ENCODE peak calls at places on chromosome 12, in eight cellular contexts. One of them, this sample, is unnamed. For H3K4me1, the result is how much of the 10 kb centered on the place peaks cover.

GRCh38 chr12:81530352-81530751 is 228.8 kb downstream of the PPFIA2 start:
- DNase-seq in fibroblast of lung: no peak
- DNase-seq in CD8-positive, alpha-beta T cell: no peak
- DNase-seq in mucosa of descending colon: no peak
- DNase-seq in A549: no peak
- DNase-seq in left ventricle myocardium inferior: no peak
- DNase-seq in GM23338: no peak
- DNase-seq in adrenal gland: no peak
- DNase-seq in this sample: no peak

GRCh38 chr12:127083028-127083949 is 1183.7 kb upstream of the TMEM132C start:
- DNase-seq in fibroblast of lung: peak
- DNase-seq in CD8-positive, alpha-beta T cell: no peak
- DNase-seq in mucosa of descending colon: no peak
- DNase-seq in A549: peak
- DNase-seq in left ventricle myocardium inferior: no peak
- DNase-seq in GM23338: peak
- DNase-seq in adrenal gland: no peak
- DNase-seq in this sample: peak

GRCh38 chr12:69024907-69025306 is 91.9 kb upstream of the CPM start:
- DNase-seq in fibroblast of lung: peak
- DNase-seq in CD8-positive, alpha-beta T cell: no peak
- DNase-seq in mucosa of descending colon: no peak
- DNase-seq in A549: no peak
- DNase-seq in left ventricle myocardium inferior: no peak
- DNase-seq in GM23338: no peak
- DNase-seq in adrenal gland: no peak
- DNase-seq in this sample: peak

GRCh38 chr12:120669055-120669828 is 17.7 kb upstream of the MLEC start:
- DNase-seq in fibroblast of lung: peak
- DNase-seq in CD8-positive, alpha-beta T cell: no peak
- DNase-seq in mucosa of descending colon: no peak
- DNase-seq in A549: no peak
- DNase-seq in left ventricle myocardium inferior: no peak
- DNase-seq in GM23338: peak
- DNase-seq in adrenal gland: peak
- DNase-seq in this sample: no peak

GRCh38 chr12:5522358-5523335 is 90.7 kb downstream of the NTF3 start:
- DNase-seq in fibroblast of lung: no peak
- DNase-seq in CD8-positive, alpha-beta T cell: no peak
- DNase-seq in mucosa of descending colon: no peak
- DNase-seq in A549: no peak
- DNase-seq in left ventricle myocardium inferior: no peak
- DNase-seq in GM23338: no peak
- DNase-seq in adrenal gland: no peak
- DNase-seq in this sample: no peak

GRCh38 chr12:42296503-42297109 is 29.3 kb downstream of the ZCRB1 start:
- DNase-seq in fibroblast of lung: peak
- DNase-seq in CD8-positive, alpha-beta T cell: no peak
- DNase-seq in mucosa of descending colon: no peak
- DNase-seq in A549: peak
- DNase-seq in left ventricle myocardium inferior: no peak
- DNase-seq in GM23338: peak
- DNase-seq in adrenal gland: no peak
- DNase-seq in this sample: no peak

GRCh38 chr12:52197371-52198231 is 5.8 kb upstream of the KRT80 start:
- DNase-seq in fibroblast of lung: peak
- DNase-seq in CD8-positive, alpha-beta T cell: no peak
- DNase-seq in mucosa of descending colon: no peak
- DNase-seq in A549: no peak
- DNase-seq in left ventricle myocardium inferior: peak
- DNase-seq in GM23338: no peak
- DNase-seq in adrenal gland: no peak
- DNase-seq in this sample: no peak

GRCh38 chr12:82608706-82609105 is 78.0 kb upstream of the TMTC2 start:
- DNase-seq in fibroblast of lung: peak
- DNase-seq in CD8-positive, alpha-beta T cell: no peak
- DNase-seq in mucosa of descending colon: no peak
- DNase-seq in A549: no peak
- DNase-seq in left ventricle myocardium inferior: no peak
- DNase-seq in GM23338: no peak
- DNase-seq in adrenal gland: no peak
- DNase-seq in this sample: peak

GRCh38 chr12:89862511-89863331 is 154.1 kb upstream of the ATP2B1 start:
- DNase-seq in fibroblast of lung: peak
- DNase-seq in CD8-positive, alpha-beta T cell: peak
- DNase-seq in mucosa of descending colon: no peak
- DNase-seq in A549: no peak
- DNase-seq in left ventricle myocardium inferior: no peak
- DNase-seq in GM23338: no peak
- DNase-seq in adrenal gland: peak
- DNase-seq in this sample: no peak

GRCh38 chr12:51855586-51856428 is 7.3 kb upstream of the FIGNL2 start:
- DNase-seq in fibroblast of lung: no peak
- DNase-seq in CD8-positive, alpha-beta T cell: no peak
- DNase-seq in mucosa of descending colon: no peak
- DNase-seq in A549: no peak
- DNase-seq in left ventricle myocardium inferior: peak
- DNase-seq in GM23338: peak
- DNase-seq in adrenal gland: no peak
- DNase-seq in this sample: no peak

GRCh38 chr12:114858388-114859146 is 174.6 kb upstream of the TBX3 start:
- DNase-seq in fibroblast of lung: no peak
- DNase-seq in CD8-positive, alpha-beta T cell: no peak
- DNase-seq in mucosa of descending colon: no peak
- DNase-seq in A549: peak
- DNase-seq in left ventricle myocardium inferior: no peak
- DNase-seq in GM23338: peak
- DNase-seq in adrenal gland: no peak
- DNase-seq in this sample: no peak

GRCh38 chr12:25017336-25017735 is 68.4 kb upstream of the BCAT1 start:
- DNase-seq in fibroblast of lung: no peak
- DNase-seq in CD8-positive, alpha-beta T cell: no peak
- DNase-seq in mucosa of descending colon: no peak
- DNase-seq in A549: no peak
- DNase-seq in left ventricle myocardium inferior: no peak
- DNase-seq in GM23338: no peak
- DNase-seq in adrenal gland: no peak
- DNase-seq in this sample: peak

GRCh38 chr12:58414398-58414871 is 473.1 kb downstream of the ATP23 start:
- DNase-seq in fibroblast of lung: peak
- DNase-seq in CD8-positive, alpha-beta T cell: no peak
- DNase-seq in mucosa of descending colon: no peak
- DNase-seq in A549: peak
- DNase-seq in left ventricle myocardium inferior: no peak
- DNase-seq in GM23338: no peak
- DNase-seq in adrenal gland: no peak
- DNase-seq in this sample: peak

GRCh38 chr12:43737646-43738045 is 20.9 kb downstream of the PUS7L start:
- DNase-seq in fibroblast of lung: peak
- DNase-seq in CD8-positive, alpha-beta T cell: no peak
- DNase-seq in mucosa of descending colon: no peak
- DNase-seq in A549: no peak
- DNase-seq in left ventricle myocardium inferior: no peak
- DNase-seq in GM23338: no peak
- DNase-seq in adrenal gland: no peak
- DNase-seq in this sample: peak

DNA sequence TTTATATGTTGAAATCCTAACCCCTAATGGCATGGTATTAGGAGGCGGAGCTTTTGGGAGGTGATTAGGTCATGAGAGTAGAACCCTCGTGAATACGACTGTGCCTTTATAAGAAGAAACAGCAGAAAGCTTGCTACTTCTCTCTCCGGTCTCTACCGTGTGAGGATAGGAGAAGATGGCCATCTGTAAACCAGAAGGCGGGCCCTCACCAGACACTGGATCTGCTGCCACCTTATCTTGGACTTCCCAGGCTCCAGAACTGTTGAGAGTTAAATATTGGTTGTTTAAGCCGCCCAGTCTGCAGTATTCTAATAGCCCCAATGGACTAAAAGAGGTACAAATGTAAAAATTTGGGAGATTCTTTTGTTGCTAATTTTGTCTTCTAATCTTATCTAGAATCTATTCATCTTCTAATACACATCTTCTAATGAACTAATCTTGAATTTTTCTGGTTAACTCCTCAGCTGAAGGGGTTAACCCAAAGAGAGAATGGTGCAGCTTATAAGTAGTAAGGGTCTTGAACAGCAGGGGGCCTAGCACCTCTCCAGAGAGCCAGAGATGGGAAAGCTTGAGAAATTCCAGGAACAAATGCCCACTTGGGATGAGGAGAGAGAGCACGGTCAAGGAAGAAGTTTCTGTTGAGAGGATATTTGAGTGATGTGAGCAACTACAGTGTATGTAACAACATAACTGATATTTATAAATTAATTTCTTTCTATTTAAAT is 264.0 kb upstream of the GRIP1 start:
- DNase-seq in fibroblast of lung: no peak
- DNase-seq in CD8-positive, alpha-beta T cell: no peak
- DNase-seq in mucosa of descending colon: no peak
- DNase-seq in A549: no peak
- DNase-seq in left ventricle myocardium inferior: no peak
- DNase-seq in GM23338: peak
- DNase-seq in adrenal gland: no peak
- DNase-seq in this sample: no peak
- TF ChIP-seq CTCF in fibroblast of lung: no peak
- TF ChIP-seq CTCF in CD8-positive, alpha-beta T cell: no peak
- TF ChIP-seq CTCF in mucosa of descending colon: no peak
- TF ChIP-seq CTCF in A549: no peak
- TF ChIP-seq CTCF in left ventricle myocardium inferior: no peak
- TF ChIP-seq CTCF in GM23338: peak
- TF ChIP-seq CTCF in adrenal gland: no peak
- TF ChIP-seq CTCF in this sample: no peak

GRCh38 chr12:6685814-6686213 is 3.4 kb downstream of the ZNF384 start:
- DNase-seq in fibroblast of lung: no peak
- DNase-seq in CD8-positive, alpha-beta T cell: no peak
- DNase-seq in mucosa of descending colon: no peak
- DNase-seq in A549: no peak
- DNase-seq in left ventricle myocardium inferior: no peak
- DNase-seq in GM23338: no peak
- DNase-seq in adrenal gland: no peak
- DNase-seq in this sample: no peak
- H3K4me1 ChIP-seq in fibroblast of lung: under half
- H3K4me1 ChIP-seq in CD8-positive, alpha-beta T cell: under half
- H3K4me1 ChIP-seq in mucosa of descending colon: under half
- H3K4me1 ChIP-seq in A549: under half
- H3K4me1 ChIP-seq in left ventricle myocardium inferior: under half
- H3K4me1 ChIP-seq in GM23338: under half
- H3K4me1 ChIP-seq in adrenal gland: under half
- H3K4me1 ChIP-seq in this sample: under half

GRCh38 chr12:111330800-111331752 is 37.8 kb downstream of the PHETA1 start:
- DNase-seq in fibroblast of lung: peak
- DNase-seq in CD8-positive, alpha-beta T cell: no peak
- DNase-seq in mucosa of descending colon: no peak
- DNase-seq in A549: peak
- DNase-seq in left ventricle myocardium inferior: no peak
- DNase-seq in GM23338: peak
- DNase-seq in adrenal gland: no peak
- DNase-seq in this sample: no peak
- TF ChIP-seq CTCF in fibroblast of lung: peak
- TF ChIP-seq CTCF in CD8-positive, alpha-beta T cell: peak
- TF ChIP-seq CTCF in mucosa of descending colon: no peak
- TF ChIP-seq CTCF in A549: peak
- TF ChIP-seq CTCF in left ventricle myocardium inferior: peak
- TF ChIP-seq CTCF in GM23338: peak
- TF ChIP-seq CTCF in adrenal gland: peak
- TF ChIP-seq CTCF in this sample: peak

GRCh38 chr12:124185970-124186686 is 108.8 kb upstream of the RFLNA start:
- DNase-seq in fibroblast of lung: no peak
- DNase-seq in CD8-positive, alpha-beta T cell: no peak
- DNase-seq in mucosa of descending colon: no peak
- DNase-seq in A549: no peak
- DNase-seq in left ventricle myocardium inferior: no peak
- DNase-seq in GM23338: no peak
- DNase-seq in adrenal gland: no peak
- DNase-seq in this sample: no peak
- H3K4me1 ChIP-seq in fibroblast of lung: under half
- H3K4me1 ChIP-seq in CD8-positive, alpha-beta T cell: under half
- H3K4me1 ChIP-seq in mucosa of descending colon: under half
- H3K4me1 ChIP-seq in A549: under half
- H3K4me1 ChIP-seq in left ventricle myocardium inferior: under half
- H3K4me1 ChIP-seq in GM23338: under half
- H3K4me1 ChIP-seq in adrenal gland: under half
- H3K4me1 ChIP-seq in this sample: under half

GRCh38 chr12:116955382-116956021 is 44.8 kb downstream of the FBXW8 start:
- DNase-seq in fibroblast of lung: peak
- DNase-seq in CD8-positive, alpha-beta T cell: peak
- DNase-seq in mucosa of descending colon: no peak
- DNase-seq in A549: peak
- DNase-seq in left ventricle myocardium inferior: no peak
- DNase-seq in GM23338: peak
- DNase-seq in adrenal gland: no peak
- DNase-seq in this sample: peak
- TF ChIP-seq CTCF in fibroblast of lung: no peak
- TF ChIP-seq CTCF in CD8-positive, alpha-beta T cell: no peak
- TF ChIP-seq CTCF in mucosa of descending colon: no peak
- TF ChIP-seq CTCF in A549: peak
- TF ChIP-seq CTCF in left ventricle myocardium inferior: no peak
- TF ChIP-seq CTCF in GM23338: peak
- TF ChIP-seq CTCF in adrenal gland: no peak
- TF ChIP-seq CTCF in this sample: peak

GRCh38 chr12:121937654-121938053 is 19.3 kb downstream of the CFAP251 start:
- DNase-seq in fibroblast of lung: no peak
- DNase-seq in CD8-positive, alpha-beta T cell: no peak
- DNase-seq in mucosa of descending colon: no peak
- DNase-seq in A549: no peak
- DNase-seq in left ventricle myocardium inferior: no peak
- DNase-seq in GM23338: no peak
- DNase-seq in adrenal gland: no peak
- DNase-seq in this sample: no peak

GRCh38 chr12:121933522-121934317 is 15.3 kb downstream of the CFAP251 start:
- DNase-seq in fibroblast of lung: no peak
- DNase-seq in CD8-positive, alpha-beta T cell: no peak
- DNase-seq in mucosa of descending colon: no peak
- DNase-seq in A549: no peak
- DNase-seq in left ventricle myocardium inferior: no peak
- DNase-seq in GM23338: peak
- DNase-seq in adrenal gland: no peak
- DNase-seq in this sample: peak

GRCh38 chr12:121932914-121933521 is 14.6 kb downstream of the CFAP251 start:
- DNase-seq in fibroblast of lung: no peak
- DNase-seq in CD8-positive, alpha-beta T cell: no peak
- DNase-seq in mucosa of descending colon: no peak
- DNase-seq in A549: no peak
- DNase-seq in left ventricle myocardium inferior: no peak
- DNase-seq in GM23338: no peak
- DNase-seq in adrenal gland: no peak
- DNase-seq in this sample: no peak

GRCh38 chr12:121932176-121932536 is 13.8 kb downstream of the CFAP251 start:
- DNase-seq in fibroblast of lung: no peak
- DNase-seq in CD8-positive, alpha-beta T cell: no peak
- DNase-seq in mucosa of descending colon: no peak
- DNase-seq in A549: no peak
- DNase-seq in left ventricle myocardium inferior: no peak
- DNase-seq in GM23338: no peak
- DNase-seq in adrenal gland: no peak
- DNase-seq in this sample: no peak

DNA sequence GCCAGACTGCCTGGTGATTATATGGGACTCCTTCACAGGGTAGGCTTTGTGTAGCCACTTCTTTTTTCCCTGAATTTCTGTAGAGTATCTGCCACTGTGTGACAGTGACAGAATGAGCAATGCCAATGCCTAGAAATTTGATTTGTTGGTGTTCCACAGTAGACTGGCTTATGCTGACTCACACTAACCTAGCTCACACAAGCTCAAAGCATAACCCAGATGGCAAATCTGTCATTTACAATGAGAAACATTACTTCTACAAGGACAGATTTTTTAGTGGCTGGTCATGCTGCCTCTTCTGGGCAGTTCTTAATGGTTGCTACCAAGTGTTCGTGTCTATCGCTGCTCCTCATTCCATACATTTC is 15.9 kb downstream of the CFAP251 start:
- DNase-seq in fibroblast of lung: no peak
- DNase-seq in CD8-positive, alpha-beta T cell: no peak
- DNase-seq in mucosa of descending colon: no peak
- DNase-seq in A549: no peak
- DNase-seq in left ventricle myocardium inferior: no peak
- DNase-seq in GM23338: no peak
- DNase-seq in adrenal gland: no peak
- DNase-seq in this sample: no peak
- H3K4me1 ChIP-seq in fibroblast of lung: under half
- H3K4me1 ChIP-seq in CD8-positive, alpha-beta T cell: under half
- H3K4me1 ChIP-seq in mucosa of descending colon: under half
- H3K4me1 ChIP-seq in A549: under half
- H3K4me1 ChIP-seq in left ventricle myocardium inferior: under half
- H3K4me1 ChIP-seq in GM23338: under half
- H3K4me1 ChIP-seq in adrenal gland: under half
- H3K4me1 ChIP-seq in this sample: under half